ENCODE peak calls at places on chromosome 19, in four cellular contexts. G is WTC11, R is A549, O is K562. L is an unnamed sample.

GRCh38 chr19:55369651-55370304 is 485 bp downstream of the IL11 start:
- DNase-seq in G (peak), R (peak), O (peak), L (no peak)

GRCh38 chr19:58581227-58582141 is 8.3 kb upstream of the MZF1 start:
- DNase-seq in G (peak), R (peak), O (peak), L (peak)

GRCh38 chr19:57374179-57374578 is 10.8 kb downstream of the TRAPPC2B start:
- DNase-seq in R (no peak), G (no peak), O (no peak), L (no peak)

GRCh38 chr19:41919948-41920712 is 8.1 kb downstream of the ERFL start:
- DNase-seq in G (no peak), R (no peak), O (no peak), L (no peak)

GRCh38 chr19:19297759-19298158 is 22.6 kb downstream of the SUGP1 start:
- DNase-seq in R (no peak), G (no peak), O (no peak), L (no peak)

GRCh38 chr19:17279436-17279835 is 2.3 kb upstream of the ANKLE1 start:
- DNase-seq in R (no peak), O (no peak), G (no peak), L (no peak)

GRCh38 chr19:42143341-42144234 is 11.3 kb upstream of the POU2F2 start:
- DNase-seq in R (no peak), G (peak), O (peak), L (no peak)

GRCh38 chr19:1290699-1291651 is 5.3 kb downstream of the EFNA2 start:
- DNase-seq in O (no peak), G (no peak), R (no peak), L (peak)

GRCh38 chr19:4337906-4338440 is 654 bp downstream of the STAP2 start:
- DNase-seq in O (no peak), R (no peak), G (no peak), L (peak)

GRCh38 chr19:13037718-13038117 is 42.4 kb downstream of the NFIX start:
- DNase-seq in O (no peak), R (no peak), G (no peak), L (no peak)

GRCh38 chr19:11286312-11286974 is 9.5 kb upstream of the TSPAN16 start:
- DNase-seq in G (no peak), R (no peak), O (no peak), L (no peak)

GRCh38 chr19:37983916-37984315 is 76.9 kb downstream of the SIPA1L3 start:
- DNase-seq in R (no peak), G (no peak), O (no peak), L (no peak)

GRCh38 chr19:16825312-16826168 is 3.7 kb upstream of the SIN3B start:
- DNase-seq in R (no peak), G (peak), O (no peak), L (no peak)

GRCh38 chr19:10820173-10820572 is 15.8 kb downstream of the TMED1 start:
- DNase-seq in R (peak), G (no peak), O (peak), L (no peak)

GRCh38 chr19:39082167-39082566 is 2.0 kb upstream of the ACP7 start:
- DNase-seq in O (no peak), R (no peak), G (no peak), L (no peak)

GRCh38 chr19:58037927-58038687 is 4.3 kb downstream of the ZSCAN1 start:
- DNase-seq in O (no peak), G (peak), R (no peak), L (no peak)

GRCh38 chr19:52297601-52298358 is 811 bp downstream of the ZNF480 start:
- DNase-seq in G (no peak), R (no peak), O (no peak), L (no peak)

GRCh38 chr19:848457-848921 is 3.6 kb upstream of the ELANE start:
- DNase-seq in O (no peak), R (no peak), G (no peak), L (no peak)

GRCh38 chr19:45177817-45178261 is at the start of gene TRAPPC6A:
- DNase-seq in R (peak), G (peak), O (no peak), L (no peak)

GRCh38 chr19:17235618-17236413 is 9.8 kb downstream of the OCEL1 start:
- DNase-seq in R (no peak), O (peak), G (peak), L (no peak)

GRCh38 chr19:3367572-3368440 is 1.4 kb downstream of the NFIC start:
- DNase-seq in G (no peak), R (no peak), O (peak), L (no peak)

GRCh38 chr19:12783849-12784393 is 7.4 kb upstream of the JUNB start:
- DNase-seq in R (no peak), G (no peak), O (no peak), L (peak)

GRCh38 chr19:3656747-3657394 is 30.3 kb upstream of the CACTIN start:
- DNase-seq in R (no peak), O (no peak), G (no peak), L (no peak)

GRCh38 chr19:38838208-38838985 is 6.8 kb upstream of the ECH1 start:
- DNase-seq in O (no peak), G (no peak), R (no peak), L (no peak)

GRCh38 chr19:42247631-42248199 is 5.3 kb upstream of the GSK3A start:
- DNase-seq in G (no peak), O (no peak), R (no peak), L (no peak)

DNA sequence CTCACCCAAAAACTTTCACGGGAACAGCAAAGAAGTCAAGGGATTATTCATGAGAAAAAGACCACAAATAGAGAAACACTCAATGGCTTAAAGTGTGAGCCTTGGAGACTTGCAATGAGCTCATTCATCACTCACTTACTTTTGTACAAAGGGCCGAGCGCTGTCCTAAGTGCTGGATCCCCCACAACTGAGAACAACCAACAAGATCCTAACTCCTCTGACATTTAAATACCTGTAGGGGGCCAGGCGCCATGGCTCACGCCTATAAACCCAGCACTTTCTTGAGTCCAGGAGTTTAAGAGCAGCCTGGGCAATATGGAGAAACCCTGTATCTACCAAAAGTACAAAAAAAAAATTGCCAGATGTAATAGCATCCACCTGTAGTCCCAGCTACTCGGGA is 29.4 kb upstream of the ZNF507 start:
- DNase-seq in O (no peak), G (peak), R (no peak), L (no peak)
- TF ChIP-seq NR3C1 in O (no peak), G (no peak), R (no peak), L (no peak)

GRCh38 chr19:29622191-29623070 is 16.3 kb downstream of the POP4 start:
- DNase-seq in R (no peak), G (no peak), O (no peak), L (no peak)
- TF ChIP-seq MAX in R (no peak), G (no peak), O (no peak), L (no peak)

DNA sequence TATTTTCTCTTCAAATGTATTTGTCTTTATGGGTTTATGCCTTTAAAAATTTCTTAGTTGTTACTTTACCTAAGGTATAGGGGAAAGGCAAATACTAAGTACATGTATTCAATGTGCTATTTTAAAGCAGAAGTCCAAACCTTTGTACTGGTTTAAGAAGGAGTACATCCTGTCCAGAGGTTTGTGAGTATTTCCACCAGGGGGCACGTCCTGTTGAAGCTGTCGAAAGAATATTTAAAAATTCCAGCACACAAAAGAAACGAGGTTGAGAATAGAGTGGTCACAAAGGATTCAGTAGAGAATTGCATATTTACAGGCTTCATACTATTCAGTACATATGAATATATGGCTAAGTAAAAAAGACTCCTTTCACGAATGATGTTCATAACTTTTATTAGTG is 59.8 kb downstream of the URI1 start:
- DNase-seq in R (no peak), O (peak), G (no peak), L (peak)
- TF ChIP-seq NR3C1 in R (no peak), O (no peak), G (no peak), L (no peak)

GRCh38 chr19:35392742-35393350 is 22.0 kb downstream of the GPR42 start:
- DNase-seq in O (no peak), G (no peak), R (no peak), L (no peak)
- TF ChIP-seq MAX in O (no peak), G (no peak), R (no peak), L (no peak)

DNA sequence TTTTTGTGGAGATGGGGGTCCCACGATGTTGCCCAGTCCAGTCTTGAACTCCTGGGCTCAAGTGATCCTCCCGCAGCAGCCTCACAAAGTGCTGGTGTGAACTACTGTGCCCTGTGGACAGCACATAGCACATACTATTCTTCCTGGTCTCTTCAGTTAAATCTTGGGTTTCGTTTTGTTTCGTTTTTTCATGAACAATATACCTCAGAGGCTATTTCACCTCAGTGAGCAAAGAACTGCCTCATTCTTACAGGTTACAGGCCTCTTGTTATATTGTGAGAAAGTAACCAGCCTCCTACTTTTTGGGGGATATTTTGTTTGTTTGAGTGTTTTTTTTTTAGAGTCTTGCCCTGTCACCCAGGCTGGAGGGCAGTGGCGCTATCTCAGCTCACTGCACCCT is 1.3 kb upstream of the C3 start:
- DNase-seq in R (no peak), G (no peak), O (no peak), L (no peak)
- TF ChIP-seq NR3C1 in R (no peak), G (no peak), O (no peak), L (no peak)

GRCh38 chr19:49422407-49423277 is 599 bp downstream of the PTH2 start:
- DNase-seq in R (peak), G (peak), O (peak), L (no peak)
- TF ChIP-seq MAX in R (peak), G (peak), O (peak), L (no peak)

GRCh38 chr19:40285353-40286234 is 449 bp upstream of the AKT2 start:
- DNase-seq in R (peak), G (peak), O (peak), L (peak)

GRCh38 chr19:40284501-40285352 is at the start of gene AKT2:
- DNase-seq in G (peak), O (peak), R (peak), L (no peak)

GRCh38 chr19:40286235-40286530 is 1.0 kb upstream of the AKT2 start:
- DNase-seq in R (no peak), G (no peak), O (no peak), L (no peak)

GRCh38 chr19:40284251-40284500 is 969 bp downstream of the AKT2 start:
- DNase-seq in G (no peak), R (no peak), O (no peak), L (no peak)

GRCh38 chr19:40286674-40287421 is 1.7 kb upstream of the AKT2 start:
- DNase-seq in R (no peak), O (no peak), G (no peak), L (no peak)
- TF ChIP-seq NR3C1 in R (no peak), O (no peak), G (no peak), L (no peak)

DNA sequence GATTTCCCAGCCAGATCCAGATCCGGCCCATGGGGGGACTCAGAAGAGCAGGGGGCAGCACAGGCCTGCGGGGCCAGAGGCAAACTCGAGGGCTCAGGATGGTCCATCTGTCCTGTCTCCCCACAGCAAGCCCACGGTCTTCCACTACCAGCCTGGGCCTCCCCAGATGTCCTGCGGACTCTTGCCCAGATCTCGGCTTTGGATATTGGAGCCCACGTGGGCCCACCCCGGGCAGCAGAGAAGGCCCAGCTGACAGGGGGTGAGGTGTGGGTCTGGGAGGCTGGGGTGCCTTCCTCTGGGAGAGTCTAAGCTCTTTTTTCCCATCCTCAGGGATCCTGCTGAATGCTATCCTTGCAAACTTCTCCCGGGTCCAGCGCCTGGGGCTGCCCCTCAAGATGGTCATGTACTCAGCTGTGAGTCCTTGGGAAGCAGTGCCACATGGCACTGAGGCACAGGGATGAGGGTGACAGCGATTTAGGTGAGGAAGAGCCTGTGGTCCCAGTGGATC is 3.4 kb downstream of the ACP4 start:
- DNase-seq in R (no peak), G (no peak), O (no peak), L (no peak)
- TF ChIP-seq MAX in R (no peak), G (no peak), O (no peak), L (no peak)

GRCh38 chr19:47418595-47419036 is 711 bp downstream of the MEIS3 start:
- DNase-seq in G (peak), R (no peak), O (no peak), L (no peak)

GRCh38 chr19:47417107-47417745 is 2.1 kb downstream of the MEIS3 start:
- DNase-seq in G (no peak), R (no peak), O (no peak), L (no peak)

GRCh38 chr19:47419037-47419783 is at the start of gene MEIS3:
- DNase-seq in G (no peak), R (no peak), O (peak), L (no peak)

GRCh38 chr19:47416667-47417033 is 2.7 kb downstream of the MEIS3 start:
- DNase-seq in R (no peak), G (no peak), O (no peak), L (no peak)

GRCh38 chr19:47417746-47418594 is 1.4 kb downstream of the MEIS3 start:
- DNase-seq in R (no peak), G (no peak), O (no peak), L (no peak)
- TF ChIP-seq NR3C1 in R (no peak), G (no peak), O (no peak), L (no peak)

DNA sequence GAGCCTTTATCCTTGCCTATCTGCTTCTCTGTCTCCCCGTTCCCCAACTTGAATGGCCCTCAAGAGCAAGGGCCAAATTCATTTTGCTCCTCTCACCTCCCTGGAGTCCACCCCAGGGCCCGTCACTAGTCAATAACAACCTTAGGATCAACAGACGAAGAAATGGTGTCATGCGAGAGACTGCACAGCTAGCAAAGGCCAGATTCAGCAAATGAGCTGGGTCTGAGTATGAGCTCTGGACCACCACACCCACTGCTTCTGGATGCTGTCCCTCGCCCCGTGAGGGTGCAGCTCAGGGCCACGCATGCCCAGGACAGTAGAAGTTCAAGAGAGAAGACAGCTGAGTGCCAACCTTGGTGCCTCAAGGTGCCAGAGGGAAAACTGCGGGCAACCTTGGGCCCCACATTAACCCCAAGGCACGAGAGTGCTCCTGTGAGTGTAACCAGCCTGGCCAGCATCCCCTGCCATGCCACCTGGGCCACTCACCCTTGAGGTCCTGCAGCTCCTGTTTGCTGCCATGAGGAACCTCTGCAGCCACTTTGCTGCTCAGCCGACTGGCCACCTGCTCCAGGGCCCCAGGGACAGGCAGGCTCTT is 11.8 kb upstream of the AKAP8L start:
- DNase-seq in R (no peak), G (no peak), O (no peak), L (no peak)
- TF ChIP-seq MAX in R (no peak), G (no peak), O (no peak), L (no peak)